ENCODE peak calls at places on chromosomes 16 and 17, in six cellular contexts. Y, J, E, M, C and K are unnamed samples.

GRCh38 chr16:19382887-19383816 is 34.5 kb upstream of the TMC5 start:
- DNase-seq in Y (no peak), J (peak), E (no peak), M (peak), C (no peak), K (no peak)

GRCh38 chr16:50208460-50208931 is 55.4 kb downstream of the TENT4B start:
- DNase-seq in Y (peak), J (no peak), E (no peak), M (peak), C (no peak), K (peak)

GRCh38 chr16:72872966-72873365 is 175.0 kb downstream of the ZFHX3 start:
- DNase-seq in Y (no peak), J (no peak), E (no peak), M (no peak), C (no peak), K (no peak)

GRCh38 chr17:70407501-70407900 is 238.2 kb downstream of the KCNJ2 start:
- DNase-seq in Y (no peak), J (no peak), E (no peak), M (no peak), C (no peak), K (no peak)

GRCh38 chr16:65745201-65745600 is 621.3 kb upstream of the CDH5 start:
- DNase-seq in Y (no peak), J (no peak), E (no peak), M (no peak), C (no peak), K (no peak)

GRCh38 chr17:46811978-46812583 is 6.4 kb downstream of the WNT3 start:
- DNase-seq in Y (peak), J (no peak), E (no peak), M (peak), C (peak), K (no peak)

GRCh38 chr17:82675476-82676245 is 22.8 kb downstream of the RAB40B start:
- DNase-seq in Y (no peak), J (no peak), E (no peak), M (no peak), C (no peak), K (no peak)

GRCh38 chr17:48046296-48046695 is 1.9 kb upstream of the NFE2L1 start:
- DNase-seq in Y (no peak), J (no peak), E (no peak), M (no peak), C (no peak), K (no peak)

GRCh38 chr17:76268991-76269981 is 4.1 kb downstream of the UBALD2 start:
- DNase-seq in Y (no peak), J (no peak), E (no peak), M (no peak), C (no peak), K (no peak)

GRCh38 chr17:45170976-45171337 is 9.3 kb downstream of the HEXIM2 start:
- DNase-seq in Y (peak), J (no peak), E (peak), M (peak), C (no peak), K (no peak)

GRCh38 chr17:50345443-50346312 is at the start of gene XYLT2:
- DNase-seq in Y (peak), J (peak), E (no peak), M (peak), C (peak), K (peak)

GRCh38 chr17:58277107-58277506 is 3.6 kb downstream of the MPO start:
- DNase-seq in Y (no peak), J (no peak), E (no peak), M (no peak), C (peak), K (no peak)

GRCh38 chr16:46733319-46733830 is 14.8 kb downstream of the MYLK3 start:
- DNase-seq in Y (no peak), J (no peak), E (no peak), M (no peak), C (no peak), K (no peak)

GRCh38 chr16:2115591-2115973 is 20.1 kb downstream of the PKD1 start:
- DNase-seq in Y (no peak), J (no peak), E (no peak), M (no peak), C (no peak), K (no peak)

GRCh38 chr17:41773190-41773588 is 13.3 kb downstream of the JUP start:
- DNase-seq in Y (peak), J (peak), E (no peak), M (peak), C (peak), K (peak)

GRCh38 chr17:57832711-57833596 is 16.9 kb downstream of the MRPS23 start:
- DNase-seq in Y (peak), J (peak), E (no peak), M (no peak), C (peak), K (peak)

GRCh38 chr16:52489894-52490293 is 57.0 kb downstream of the TOX3 start:
- DNase-seq in Y (no peak), J (no peak), E (no peak), M (no peak), C (no peak), K (no peak)

GRCh38 chr16:49424961-49425360 is 51.4 kb downstream of the C16orf78 start:
- DNase-seq in Y (no peak), J (no peak), E (no peak), M (no peak), C (no peak), K (no peak)

GRCh38 chr17:17159571-17159970 is 46.6 kb downstream of the PLD6 start:
- DNase-seq in Y (no peak), J (no peak), E (no peak), M (no peak), C (no peak), K (no peak)

GRCh38 chr16:60729052-60729451 is 1307.2 kb downstream of the CDH8 start:
- DNase-seq in Y (peak), J (no peak), E (no peak), M (peak), C (no peak), K (no peak)

GRCh38 chr17:35807371-35808144 is 1.7 kb upstream of the TAF15 start:
- DNase-seq in Y (peak), J (no peak), E (no peak), M (peak), C (peak), K (no peak)

GRCh38 chr16:14249291-14250032 is 178.3 kb downstream of the MRTFB start:
- DNase-seq in Y (peak), J (peak), E (no peak), M (peak), C (peak), K (no peak)

GRCh38 chr17:6856054-6856453 is 24.5 kb upstream of the TEKT1 start:
- DNase-seq in Y (no peak), J (no peak), E (no peak), M (no peak), C (no peak), K (no peak)

GRCh38 chr17:41116292-41116691 is 1.9 kb downstream of the KRTAP4-11 start:
- DNase-seq in Y (no peak), J (no peak), E (no peak), M (no peak), C (no peak), K (no peak)

GRCh38 chr17:56230660-56231059 is 77.4 kb downstream of the ANKFN1 start:
- DNase-seq in Y (peak), J (no peak), E (no peak), M (no peak), C (peak), K (no peak)

GRCh38 chr16:75086281-75086680 is 30.3 kb downstream of the LDHD start:
- DNase-seq in Y (no peak), J (no peak), E (no peak), M (no peak), C (no peak), K (no peak)

GRCh38 chr17:9170822-9171221 is 149.5 kb downstream of the NTN1 start:
- DNase-seq in Y (no peak), J (no peak), E (no peak), M (no peak), C (no peak), K (no peak)

GRCh38 chr16:50636865-50637374 is 44.2 kb downstream of the SNX20 start:
- DNase-seq in Y (no peak), J (no peak), E (no peak), M (no peak), C (no peak), K (no peak)

GRCh38 chr17:28320215-28321061 is 1.4 kb downstream of the TMEM97 start:
- DNase-seq in Y (no peak), J (no peak), E (no peak), M (no peak), C (no peak), K (no peak)